ENCODE peak calls at places on chromosomes 2 and 18, in seven cellular contexts. G, E, J, S, N, K and Q are unnamed samples.

GRCh38 chr2:189412330-189412953 is 28.8 kb upstream of the WDR75 start:
- DNase-seq in G (peak), E (peak), J (peak), S (peak), N (peak), K (peak), Q (peak)

GRCh38 chr2:109558076-109558882 is 55.5 kb downstream of the SEPTIN10 start:
- DNase-seq in G (no peak), E (no peak), J (peak), S (no peak), N (no peak), K (peak), Q (no peak)

GRCh38 chr2:170369894-170370293 is 191.9 kb downstream of the MYO3B start:
- DNase-seq in G (no peak), E (peak), J (peak), S (peak), N (no peak), K (peak), Q (peak)

GRCh38 chr2:150167711-150168110 is 319.8 kb downstream of the RND3 start:
- DNase-seq in G (no peak), E (no peak), J (no peak), S (no peak), N (no peak), K (no peak), Q (no peak)

GRCh38 chr2:145200307-145200706 is 680.4 kb upstream of the ZEB2 start:
- DNase-seq in G (no peak), E (no peak), J (no peak), S (no peak), N (no peak), K (no peak), Q (no peak)

GRCh38 chr2:223101340-223102039 is 49.5 kb downstream of the KCNE4 start:
- DNase-seq in G (no peak), E (no peak), J (peak), S (no peak), N (no peak), K (peak), Q (peak)

GRCh38 chr18:45739848-45740247 is 15.9 kb downstream of the SLC14A1 start:
- DNase-seq in G (no peak), E (no peak), J (no peak), S (no peak), N (no peak), K (no peak), Q (no peak)

GRCh38 chr2:203480623-203481022 is 54.5 kb downstream of the RAPH1 start:
- DNase-seq in G (no peak), E (no peak), J (no peak), S (no peak), N (no peak), K (no peak), Q (no peak)

GRCh38 chr18:9404565-9405060 is 70.0 kb downstream of the TWSG1 start:
- DNase-seq in G (no peak), E (no peak), J (peak), S (no peak), N (no peak), K (no peak), Q (no peak)

GRCh38 chr2:14634885-14635871 is 2.7 kb downstream of the LRATD1 start:
- DNase-seq in G (no peak), E (peak), J (peak), S (peak), N (peak), K (peak), Q (no peak)

GRCh38 chr2:86223098-86223681 is 23.9 kb downstream of the MRPL35 start:
- DNase-seq in G (no peak), E (no peak), J (no peak), S (peak), N (no peak), K (no peak), Q (no peak)

GRCh38 chr2:72095364-72095763 is 52.3 kb downstream of the CYP26B1 start:
- DNase-seq in G (no peak), E (no peak), J (no peak), S (no peak), N (no peak), K (no peak), Q (no peak)

GRCh38 chr2:179837408-179837807 is 24.0 kb downstream of the ZNF385B start:
- DNase-seq in G (no peak), E (no peak), J (no peak), S (no peak), N (no peak), K (no peak), Q (no peak)